ENCODE peak calls at places on chromosomes 16 and 17, in six cellular contexts. One of them, this sample, is unnamed.

GRCh38 chr17:67435122-67435521 is 58.0 kb downstream of the PITPNC1 start:
- DNase-seq in C1 segment of cervical spinal cord: no peak
- DNase-seq in NCI-H2171: no peak
- DNase-seq in NCI-H1048: no peak
- DNase-seq in GF-D8: peak
- DNase-seq in GM12891: no peak
- DNase-seq in this sample: peak

GRCh38 chr17:81551458-81552243 is 502 bp downstream of the FAAP100 start:
- DNase-seq in NCI-H1048: no peak
- DNase-seq in C1 segment of cervical spinal cord: peak
- DNase-seq in GF-D8: no peak
- DNase-seq in NCI-H2171: no peak
- DNase-seq in GM12891: peak
- DNase-seq in this sample: no peak

GRCh38 chr16:2790631-2791030 is 3.3 kb upstream of the PRSS33 start:
- DNase-seq in NCI-H2171: no peak
- DNase-seq in C1 segment of cervical spinal cord: no peak
- DNase-seq in GF-D8: no peak
- DNase-seq in NCI-H1048: no peak
- DNase-seq in GM12891: no peak
- DNase-seq in this sample: no peak

GRCh38 chr16:72836181-72836580 is 211.7 kb downstream of the ZFHX3 start:
- DNase-seq in GF-D8: no peak
- DNase-seq in NCI-H2171: no peak
- DNase-seq in NCI-H1048: no peak
- DNase-seq in C1 segment of cervical spinal cord: no peak
- DNase-seq in GM12891: no peak
- DNase-seq in this sample: no peak

GRCh38 chr16:57514891-57515600 is 21.3 kb downstream of the CCDC102A start:
- DNase-seq in GF-D8: no peak
- DNase-seq in NCI-H1048: no peak
- DNase-seq in GM12891: no peak
- DNase-seq in C1 segment of cervical spinal cord: no peak
- DNase-seq in NCI-H2171: no peak
- DNase-seq in this sample: no peak

GRCh38 chr17:76252040-76252954 is 12.0 kb upstream of the RNF157 start:
- DNase-seq in NCI-H2171: no peak
- DNase-seq in NCI-H1048: no peak
- DNase-seq in GF-D8: peak
- DNase-seq in C1 segment of cervical spinal cord: no peak
- DNase-seq in GM12891: no peak
- DNase-seq in this sample: peak

GRCh38 chr16:72168365-72168764 is 3.6 kb downstream of the PMFBP1 start:
- DNase-seq in GM12891: no peak
- DNase-seq in GF-D8: no peak
- DNase-seq in C1 segment of cervical spinal cord: no peak
- DNase-seq in NCI-H2171: no peak
- DNase-seq in NCI-H1048: no peak
- DNase-seq in this sample: no peak

GRCh38 chr16:75241955-75242354 is 9.5 kb downstream of the BCAR1 start:
- DNase-seq in C1 segment of cervical spinal cord: no peak
- DNase-seq in GM12891: no peak
- DNase-seq in NCI-H2171: no peak
- DNase-seq in NCI-H1048: no peak
- DNase-seq in GF-D8: no peak
- DNase-seq in this sample: no peak

GRCh38 chr16:21116148-21116693 is 34.4 kb downstream of the DNAH3 start:
- DNase-seq in NCI-H1048: no peak
- DNase-seq in GM12891: no peak
- DNase-seq in GF-D8: peak
- DNase-seq in C1 segment of cervical spinal cord: no peak
- DNase-seq in NCI-H2171: no peak
- DNase-seq in this sample: peak

GRCh38 chr17:8986295-8986694 is 20.8 kb upstream of the PIK3R5 start:
- DNase-seq in GM12891: no peak
- DNase-seq in GF-D8: no peak
- DNase-seq in NCI-H2171: no peak
- DNase-seq in NCI-H1048: no peak
- DNase-seq in C1 segment of cervical spinal cord: no peak
- DNase-seq in this sample: no peak

This sample was measured in AML-193.